ENCODE peak calls at places on chromosomes 7 and 10, in eight cellular contexts. I, X, C, P, U, T, O and B are unnamed samples.

GRCh38 chr7:20466425-20467125 is 135.9 kb downstream of the ITGB8 start:
- DNase-seq in O (no peak), U (no peak), C (no peak), I (no peak), P (no peak), T (no peak), X (no peak), B (no peak)

GRCh38 chr10:63210611-63211196 is 77.6 kb downstream of the NRBF2 start:
- DNase-seq in C (no peak), O (no peak), T (no peak), X (no peak), P (no peak), I (no peak), U (no peak), B (no peak)

GRCh38 chr7:123538897-123539296 is 4.5 kb upstream of the IQUB start:
- DNase-seq in T (no peak), X (no peak), P (no peak), C (no peak), I (no peak), O (no peak), U (peak; percentile 36), B (no peak)

GRCh38 chr7:133829336-133829897 is 297.7 kb upstream of the LRGUK start:
- DNase-seq in C (peak; percentile 40), P (no peak), I (no peak), O (no peak), T (no peak), X (no peak), U (no peak), B (no peak)

GRCh38 chr10:131355116-131355515 is 43.6 kb upstream of the TCERG1L start:
- DNase-seq in O (no peak), P (no peak), I (no peak), U (no peak), T (no peak), C (no peak), X (no peak), B (no peak)

GRCh38 chr7:2680792-2681490 is 7.1 kb upstream of the AMZ1 start:
- DNase-seq in U (peak; percentile 79), O (peak; percentile 40), X (peak; percentile 93), P (peak; percentile 87), I (peak; percentile 56), C (peak; percentile 88), T (peak; percentile 85), B (peak; percentile 62)

GRCh38 chr7:50339990-50340500 is 35.5 kb downstream of the IKZF1 start:
- DNase-seq in P (no peak), C (no peak), O (no peak), X (peak; percentile 10), I (no peak), T (no peak), U (no peak), B (peak; percentile 76)

GRCh38 chr10:44363716-44364115 is 21.2 kb downstream of the CXCL12 start:
- DNase-seq in I (no peak), C (no peak), O (no peak), X (no peak), T (no peak), P (no peak), U (no peak), B (no peak)

GRCh38 chr10:70918851-70919530 is 30.6 kb upstream of the PCBD1 start:
- DNase-seq in P (peak; percentile 42), O (peak; percentile 25), T (no peak), I (no peak), X (no peak), U (no peak), C (no peak), B (no peak)

GRCh38 chr10:125035136-125035535 is 93.2 kb downstream of the ZRANB1 start:
- DNase-seq in U (peak; percentile 90), X (peak; percentile 57), P (no peak), C (peak; percentile 84), T (no peak), O (no peak), I (peak; percentile 64), B (no peak)

GRCh38 chr7:8594115-8594514 is 160.7 kb downstream of the NXPH1 start:
- DNase-seq in U (no peak), I (no peak), C (no peak), X (peak; percentile 13), T (no peak), O (peak; percentile 64), P (no peak), B (no peak)

GRCh38 chr10:80700252-80700651 is 162.6 kb downstream of the SH2D4B start:
- DNase-seq in I (no peak), X (no peak), U (no peak), P (no peak), C (no peak), T (no peak), O (no peak), B (no peak)

GRCh38 chr7:143447500-143447899 is 4.2 kb downstream of the TAS2R60 start:
- DNase-seq in I (no peak), C (no peak), T (peak; percentile 61), P (no peak), X (no peak), U (no peak), O (no peak), B (no peak)

GRCh38 chr7:135777626-135778398 is 29.2 kb upstream of the FAM180A start:
- DNase-seq in I (no peak), X (no peak), T (no peak), O (no peak), C (no peak), P (no peak), U (peak; percentile 16), B (no peak)

GRCh38 chr7:102814025-102814471 is 65.2 kb downstream of the FAM185A start:
- DNase-seq in O (no peak), C (peak; percentile 81), I (no peak), U (peak; percentile 72), X (no peak), T (no peak), P (no peak), B (no peak)

GRCh38 chr10:25582961-25583360 is 351.1 kb upstream of the MYO3A start:
- DNase-seq in P (no peak), C (no peak), T (no peak), U (no peak), X (no peak), I (no peak), O (no peak), B (no peak)

GRCh38 chr7:136957391-136957790 is 88.9 kb downstream of the CHRM2 start:
- DNase-seq in I (no peak), X (no peak), P (no peak), C (peak; percentile 54), O (no peak), T (no peak), U (peak; percentile 88), B (no peak)

GRCh38 chr10:6416892-6417512 is 163.1 kb downstream of the PRKCQ start:
- DNase-seq in O (peak; percentile 56), T (peak; percentile 76), C (peak; percentile 61), U (peak; percentile 49), X (peak; percentile 94), I (peak; percentile 35), P (peak; percentile 68), B (peak; percentile 69)

GRCh38 chr10:49093922-49094321 is 21.4 kb downstream of the VSTM4 start:
- DNase-seq in O (no peak), I (no peak), T (no peak), U (no peak), X (no peak), P (no peak), C (no peak), B (no peak)

GRCh38 chr10:122269097-122269687 is 1.9 kb upstream of the BTBD16 start:
- DNase-seq in U (no peak), P (no peak), I (no peak), X (peak; percentile 50), O (no peak), C (no peak), T (no peak), B (no peak)

GRCh38 chr7:157088136-157088535 is 50.6 kb upstream of the UBE3C start:
- DNase-seq in C (no peak), I (no peak), X (no peak), P (no peak), O (no peak), T (no peak), U (no peak), B (no peak)

GRCh38 chr7:139035588-139036353 is at the start of gene ZC3HAV1L:
- DNase-seq in I (peak; percentile 27), X (peak; percentile 65), O (no peak), P (peak; percentile 78), C (peak; percentile 82), U (peak; percentile 67), T (peak; percentile 65), B (no peak)

GRCh38 chr10:125076891-125077643 is 83.3 kb downstream of the CTBP2 start:
- DNase-seq in X (no peak), T (no peak), I (no peak), P (no peak), O (no peak), U (no peak), C (no peak), B (no peak)

GRCh38 chr10:23139677-23140076 is 44.3 kb downstream of the MSRB2 start:
- DNase-seq in P (no peak), X (no peak), O (no peak), I (no peak), C (no peak), U (no peak), T (no peak), B (no peak)

GRCh38 chr10:23147035-23147434 is 45.1 kb upstream of the PTF1A start:
- DNase-seq in U (no peak), X (no peak), O (no peak), C (no peak), P (no peak), I (no peak), T (no peak), B (no peak)

GRCh38 chr10:23146069-23146657 is 45.9 kb upstream of the PTF1A start:
- DNase-seq in C (no peak), T (no peak), I (no peak), P (no peak), O (no peak), U (no peak), X (no peak), B (no peak)

GRCh38 chr10:23136462-23136861 is 41.1 kb downstream of the MSRB2 start:
- DNase-seq in I (no peak), C (no peak), P (no peak), U (no peak), O (no peak), X (no peak), T (no peak), B (no peak)

GRCh38 chr10:23141995-23142394 is 46.6 kb downstream of the MSRB2 start:
- DNase-seq in U (no peak), T (no peak), O (no peak), X (no peak), C (no peak), I (no peak), P (no peak), B (no peak)
- TF ChIP-seq EZH2phosphoT487 in U (no peak), T (no peak), O (no peak), X (no peak), C (no peak), I (no peak), P (no peak), B (no peak)

GRCh38 chr7:1664711-1665591 is 5.1 kb upstream of the ELFN1 start:
- DNase-seq in O (no peak), T (peak; percentile 92), C (peak; percentile 78), U (peak; percentile 46), X (peak; percentile 85), P (peak; percentile 83), I (peak; percentile 18), B (peak; percentile 35)
- TF ChIP-seq EZH2phosphoT487 in O (no peak), T (no peak), C (no peak), U (no peak), X (no peak), P (no peak), I (no peak), B (no peak)

GRCh38 chr10:93796167-93796566 is 38.4 kb downstream of the LGI1 start:
- DNase-seq in C (no peak), O (no peak), T (no peak), P (no peak), U (no peak), X (no peak), I (no peak), B (no peak)
- TF ChIP-seq EZH2phosphoT487 in C (no peak), O (no peak), T (no peak), P (no peak), U (no peak), X (no peak), I (no peak), B (no peak)

GRCh38 chr7:43384585-43385308 is 198.2 kb upstream of the STK17A start:
- DNase-seq in U (no peak), X (no peak), C (peak; percentile 16), P (no peak), I (no peak), O (no peak), T (no peak), B (no peak)
- TF ChIP-seq EZH2phosphoT487 in U (no peak), X (no peak), C (no peak), P (no peak), I (no peak), O (no peak), T (no peak), B (no peak)